ENCODE peak calls at places on chromosome 18, in six cellular contexts. A, Z, K, G, P and C are unnamed samples.

GRCh38 chr18:77061946-77062517 is 70.6 kb downstream of the MBP start:
- DNase-seq in A (no peak), Z (peak; percentile 61), K (peak; percentile 37), G (no peak), P (no peak), C (no peak)

GRCh38 chr18:62767321-62767720 is 52.0 kb downstream of the PHLPP1 start:
- DNase-seq in A (no peak), Z (no peak), K (peak; percentile 3), G (no peak), P (no peak), C (no peak)

GRCh38 chr18:8260319-8260718 is 348.9 kb upstream of the RAB12 start:
- DNase-seq in A (no peak), Z (no peak), K (no peak), G (no peak), P (no peak), C (no peak)

GRCh38 chr18:77123313-77124231 is 9.0 kb downstream of the MBP start:
- DNase-seq in A (no peak), Z (no peak), K (no peak), G (no peak), P (no peak), C (no peak)

GRCh38 chr18:43482600-43482999 is 205.3 kb upstream of the SYT4 start:
- DNase-seq in A (no peak), Z (no peak), K (no peak), G (no peak), P (no peak), C (no peak)

GRCh38 chr18:40577255-40577654 is 1377.8 kb upstream of the PIK3C3 start:
- DNase-seq in A (no peak), Z (no peak), K (no peak), G (no peak), P (no peak), C (no peak)

GRCh38 chr18:76490701-76491171 is 4.3 kb downstream of the ZNF516 start:
- DNase-seq in A (peak; percentile 65), Z (peak; percentile 65), K (peak; percentile 46), G (no peak), P (no peak), C (peak; percentile 58)

GRCh38 chr18:57423821-57424220 is 11.4 kb upstream of the ONECUT2 start:
- DNase-seq in A (no peak), Z (no peak), K (no peak), G (no peak), P (no peak), C (no peak)

GRCh38 chr18:49561127-49561376 is 805 bp upstream of the LIPG start:
- DNase-seq in A (no peak), Z (no peak), K (no peak), G (no peak), P (no peak), C (no peak)

GRCh38 chr18:36315736-36316135 is 18.2 kb downstream of the FHOD3 start:
- DNase-seq in A (no peak), Z (no peak), K (no peak), G (no peak), P (no peak), C (peak; percentile 50)

GRCh38 chr18:57737661-57738060 is 65.5 kb downstream of the ATP8B1 start:
- DNase-seq in A (peak; percentile 78), Z (no peak), K (no peak), G (no peak), P (peak; percentile 81), C (peak; percentile 67)

GRCh38 chr18:78658531-78658930 is 321.1 kb upstream of the SALL3 start:
- DNase-seq in A (no peak), Z (no peak), K (no peak), G (no peak), P (no peak), C (no peak)

GRCh38 chr18:21652073-21652472 is 40.0 kb downstream of the SNRPD1 start:
- DNase-seq in A (no peak), Z (no peak), K (no peak), G (no peak), P (no peak), C (no peak)